ENCODE peak calls at places on chromosomes 13 and 19, in five cellular contexts. One of them, this sample, is unnamed.

GRCh38 chr19:23263870-23264590 is 13.8 kb upstream of the ZNF724 start:
- DNase-seq in prostate gland: no peak
- DNase-seq in tibial artery: no peak
- DNase-seq in effector memory CD4-positive, alpha-beta T cell: no peak
- DNase-seq in OCI-LY7: no peak
- DNase-seq in this sample: no peak

GRCh38 chr19:703651-704446 is 4.9 kb upstream of the PALM start:
- DNase-seq in prostate gland: no peak
- DNase-seq in tibial artery: no peak
- DNase-seq in effector memory CD4-positive, alpha-beta T cell: peak; percentile 37
- DNase-seq in OCI-LY7: peak; percentile 81
- DNase-seq in this sample: peak; percentile 52

GRCh38 chr13:29621401-29621800 is 25.9 kb upstream of the SLC7A1 start:
- DNase-seq in prostate gland: no peak
- DNase-seq in tibial artery: no peak
- DNase-seq in effector memory CD4-positive, alpha-beta T cell: no peak
- DNase-seq in OCI-LY7: no peak
- DNase-seq in this sample: no peak

GRCh38 chr19:46728693-46729339 is 11.9 kb upstream of the PRKD2 start:
- DNase-seq in prostate gland: peak; percentile 60
- DNase-seq in tibial artery: no peak
- DNase-seq in effector memory CD4-positive, alpha-beta T cell: peak; percentile 58
- DNase-seq in OCI-LY7: peak; percentile 78
- DNase-seq in this sample: peak; percentile 53

GRCh38 chr13:26168276-26168814 is 53.8 kb downstream of the RNF6 start:
- DNase-seq in prostate gland: no peak
- DNase-seq in tibial artery: no peak
- DNase-seq in effector memory CD4-positive, alpha-beta T cell: no peak
- DNase-seq in OCI-LY7: no peak
- DNase-seq in this sample: no peak

GRCh38 chr19:40139533-40140287 is 49.0 kb upstream of the ZNF780A start:
- DNase-seq in prostate gland: peak; percentile 19
- DNase-seq in tibial artery: no peak
- DNase-seq in effector memory CD4-positive, alpha-beta T cell: no peak
- DNase-seq in OCI-LY7: peak; percentile 70
- DNase-seq in this sample: no peak

GRCh38 chr13:98222081-98222554 is 45.0 kb upstream of the RNF113B start:
- DNase-seq in prostate gland: peak; percentile 31
- DNase-seq in tibial artery: no peak
- DNase-seq in effector memory CD4-positive, alpha-beta T cell: no peak
- DNase-seq in OCI-LY7: no peak
- DNase-seq in this sample: no peak

GRCh38 chr19:16521715-16522289 is 20.4 kb downstream of the CHERP start:
- DNase-seq in prostate gland: no peak
- DNase-seq in tibial artery: no peak
- DNase-seq in effector memory CD4-positive, alpha-beta T cell: no peak
- DNase-seq in OCI-LY7: no peak
- DNase-seq in this sample: no peak

GRCh38 chr13:33392794-33393371 is 107.3 kb upstream of the STARD13 start:
- DNase-seq in prostate gland: peak; percentile 21
- DNase-seq in tibial artery: no peak
- DNase-seq in effector memory CD4-positive, alpha-beta T cell: no peak
- DNase-seq in OCI-LY7: no peak
- DNase-seq in this sample: no peak

GRCh38 chr19:57280913-57281425 is 684 bp downstream of the ZNF460 start:
- DNase-seq in prostate gland: no peak
- DNase-seq in tibial artery: no peak
- DNase-seq in effector memory CD4-positive, alpha-beta T cell: peak; percentile 8
- DNase-seq in OCI-LY7: peak; percentile 53
- DNase-seq in this sample: no peak

GRCh38 chr13:90717451-90717936 is 630.0 kb upstream of the MIR17HG start:
- DNase-seq in prostate gland: no peak
- DNase-seq in tibial artery: no peak
- DNase-seq in effector memory CD4-positive, alpha-beta T cell: no peak
- DNase-seq in OCI-LY7: no peak
- DNase-seq in this sample: no peak

DNA sequence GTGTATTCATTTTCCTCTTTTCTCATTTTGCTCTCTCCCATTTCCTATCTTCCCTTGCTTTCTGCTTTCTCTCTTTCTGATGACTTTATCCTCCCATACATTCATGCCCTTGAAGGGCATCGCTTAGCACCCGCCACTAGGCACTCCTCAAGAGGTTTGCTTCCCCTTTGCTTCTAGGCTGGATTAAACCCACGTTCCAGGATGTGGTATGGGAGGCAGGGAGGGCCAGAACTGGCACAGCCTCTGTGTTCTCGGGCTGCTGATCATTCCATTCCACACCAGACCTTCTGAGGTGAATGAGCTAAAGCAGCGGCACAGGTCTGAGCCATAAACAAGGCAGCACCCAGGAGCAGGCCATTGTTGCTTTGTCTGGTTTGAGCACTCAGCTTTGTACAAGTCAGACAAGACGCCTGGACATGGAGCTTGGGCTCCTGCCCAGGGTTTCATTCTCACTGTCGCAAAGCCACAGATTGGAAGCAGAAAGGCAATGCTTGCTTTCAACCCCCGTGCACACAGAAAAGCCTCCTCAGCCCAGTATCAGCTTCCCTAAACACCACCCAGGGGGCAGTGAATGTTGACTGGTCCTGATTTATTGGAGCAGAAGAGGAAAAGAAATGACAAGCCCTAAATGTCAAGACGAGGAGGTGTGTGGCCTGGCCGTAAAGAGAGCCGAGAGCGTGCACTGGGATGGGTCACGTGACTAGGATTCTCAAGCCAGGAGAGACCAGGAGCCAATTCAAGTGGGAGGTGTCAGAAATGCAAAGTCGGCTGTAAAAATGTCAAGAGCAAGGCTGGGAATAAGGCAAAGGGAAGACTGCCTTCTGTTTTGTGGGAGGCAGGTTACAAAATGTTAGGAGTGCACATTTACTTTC is 218.0 kb upstream of the SERP2 start:
- DNase-seq in prostate gland: peak; percentile 78
- DNase-seq in tibial artery: peak; percentile 88
- DNase-seq in effector memory CD4-positive, alpha-beta T cell: no peak
- DNase-seq in OCI-LY7: no peak
- DNase-seq in this sample: no peak
- H3K27ac ChIP-seq in prostate gland: peak overlapping the region; percentile 68
- H3K27ac ChIP-seq in tibial artery: peak overlapping the region; percentile 90
- H3K27ac ChIP-seq in effector memory CD4-positive, alpha-beta T cell: no peak overlapping the region
- H3K27ac ChIP-seq in OCI-LY7: no peak overlapping the region
- H3K27ac ChIP-seq in this sample: peak overlapping the region; percentile 52

GRCh38 chr19:34051255-34051654 is 121.0 kb upstream of the LSM14A start:
- DNase-seq in prostate gland: no peak
- DNase-seq in tibial artery: no peak
- DNase-seq in effector memory CD4-positive, alpha-beta T cell: no peak
- DNase-seq in OCI-LY7: no peak
- DNase-seq in this sample: no peak
- H3K27ac ChIP-seq in prostate gland: no peak overlapping the region
- H3K27ac ChIP-seq in tibial artery: no peak overlapping the region
- H3K27ac ChIP-seq in effector memory CD4-positive, alpha-beta T cell: no peak overlapping the region
- H3K27ac ChIP-seq in OCI-LY7: no peak overlapping the region
- H3K27ac ChIP-seq in this sample: no peak overlapping the region

GRCh38 chr19:53130506-53130905 is 2.2 kb downstream of the ZNF415 start:
- DNase-seq in prostate gland: peak; percentile 24
- DNase-seq in tibial artery: no peak
- DNase-seq in effector memory CD4-positive, alpha-beta T cell: no peak
- DNase-seq in OCI-LY7: no peak
- DNase-seq in this sample: no peak

GRCh38 chr19:53136432-53136831 is 3.7 kb upstream of the ZNF415 start:
- DNase-seq in prostate gland: no peak
- DNase-seq in tibial artery: no peak
- DNase-seq in effector memory CD4-positive, alpha-beta T cell: no peak
- DNase-seq in OCI-LY7: no peak
- DNase-seq in this sample: no peak

GRCh38 chr19:53131085-53131484 is 1.6 kb downstream of the ZNF415 start:
- DNase-seq in prostate gland: no peak
- DNase-seq in tibial artery: no peak
- DNase-seq in effector memory CD4-positive, alpha-beta T cell: no peak
- DNase-seq in OCI-LY7: no peak
- DNase-seq in this sample: no peak

GRCh38 chr19:53131732-53132131 is 978 bp downstream of the ZNF415 start:
- DNase-seq in prostate gland: no peak
- DNase-seq in tibial artery: no peak
- DNase-seq in effector memory CD4-positive, alpha-beta T cell: no peak
- DNase-seq in OCI-LY7: no peak
- DNase-seq in this sample: no peak

GRCh38 chr19:53132231-53132991 is at the start of gene ZNF415:
- DNase-seq in prostate gland: peak; percentile 88
- DNase-seq in tibial artery: peak; percentile 89
- DNase-seq in effector memory CD4-positive, alpha-beta T cell: no peak
- DNase-seq in OCI-LY7: no peak
- DNase-seq in this sample: peak; percentile 57
- H3K27ac ChIP-seq in prostate gland: peak within 1 kb of the TSS; percentile 74
- H3K27ac ChIP-seq in tibial artery: peak within 1 kb of the TSS; percentile 76
- H3K27ac ChIP-seq in effector memory CD4-positive, alpha-beta T cell: no peak within 1 kb of the TSS
- H3K27ac ChIP-seq in OCI-LY7: no peak within 1 kb of the TSS
- H3K27ac ChIP-seq in this sample: peak within 1 kb of the TSS; percentile 36

GRCh38 chr19:55287361-55288079 is 3.7 kb downstream of the BRSK1 start:
- DNase-seq in prostate gland: no peak
- DNase-seq in tibial artery: no peak
- DNase-seq in effector memory CD4-positive, alpha-beta T cell: no peak
- DNase-seq in OCI-LY7: no peak
- DNase-seq in this sample: peak; percentile 94
- H3K27ac ChIP-seq in prostate gland: no peak overlapping the region
- H3K27ac ChIP-seq in tibial artery: no peak overlapping the region
- H3K27ac ChIP-seq in effector memory CD4-positive, alpha-beta T cell: no peak overlapping the region
- H3K27ac ChIP-seq in OCI-LY7: no peak overlapping the region
- H3K27ac ChIP-seq in this sample: peak overlapping the region; percentile 97

GRCh38 chr19:19445911-19446361 is 40.5 kb downstream of the GATAD2A start:
- DNase-seq in prostate gland: no peak
- DNase-seq in tibial artery: no peak
- DNase-seq in effector memory CD4-positive, alpha-beta T cell: no peak
- DNase-seq in OCI-LY7: peak; percentile 28
- DNase-seq in this sample: no peak

GRCh38 chr19:19446655-19447437 is 41.4 kb downstream of the GATAD2A start:
- DNase-seq in prostate gland: no peak
- DNase-seq in tibial artery: no peak
- DNase-seq in effector memory CD4-positive, alpha-beta T cell: no peak
- DNase-seq in OCI-LY7: no peak
- DNase-seq in this sample: no peak

GRCh38 chr19:19445288-19445687 is 39.8 kb downstream of the GATAD2A start:
- DNase-seq in prostate gland: no peak
- DNase-seq in tibial artery: no peak
- DNase-seq in effector memory CD4-positive, alpha-beta T cell: no peak
- DNase-seq in OCI-LY7: no peak
- DNase-seq in this sample: no peak

GRCh38 chr19:19448238-19448544 is 42.7 kb downstream of the GATAD2A start:
- DNase-seq in prostate gland: no peak
- DNase-seq in tibial artery: no peak
- DNase-seq in effector memory CD4-positive, alpha-beta T cell: no peak
- DNase-seq in OCI-LY7: no peak
- DNase-seq in this sample: no peak

DNA sequence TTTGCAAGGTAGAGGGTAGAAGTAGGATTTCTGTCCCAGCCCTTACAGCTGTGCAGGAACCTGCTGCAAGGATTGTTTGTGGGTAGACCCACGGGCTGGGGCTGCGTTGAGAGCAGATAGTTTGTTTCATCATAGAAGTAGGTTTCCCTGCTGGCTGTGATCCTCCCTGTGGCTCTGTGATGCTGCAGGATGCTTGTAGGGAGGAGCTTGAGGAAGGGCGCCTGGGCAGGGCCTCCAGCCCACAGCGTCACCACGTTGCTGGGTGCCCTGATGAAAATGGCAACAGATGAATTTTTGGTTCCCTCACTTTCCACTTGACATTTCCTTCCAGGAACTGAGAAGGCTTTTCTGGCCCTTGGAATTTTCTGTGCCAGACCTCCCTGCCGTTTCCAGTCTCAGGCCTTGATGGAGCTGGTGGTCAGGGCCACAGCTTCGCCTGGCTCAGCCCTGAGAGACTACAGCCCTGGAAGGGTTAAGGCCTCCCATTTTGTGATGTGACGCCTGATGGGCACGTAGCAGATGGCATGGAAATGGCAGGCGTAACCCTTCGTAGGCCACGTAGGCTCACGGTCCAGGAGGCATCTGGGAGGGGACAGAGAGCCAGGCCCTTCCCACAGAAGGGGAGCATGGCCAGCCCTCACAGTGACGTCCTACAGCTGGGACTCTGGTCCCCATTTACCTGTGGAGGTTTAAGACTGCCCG is 42.2 kb downstream of the GATAD2A start:
- DNase-seq in prostate gland: no peak
- DNase-seq in tibial artery: no peak
- DNase-seq in effector memory CD4-positive, alpha-beta T cell: peak; percentile 33
- DNase-seq in OCI-LY7: no peak
- DNase-seq in this sample: no peak
- H3K27ac ChIP-seq in prostate gland: no peak overlapping the region
- H3K27ac ChIP-seq in tibial artery: no peak overlapping the region
- H3K27ac ChIP-seq in effector memory CD4-positive, alpha-beta T cell: peak overlapping the region; percentile 30
- H3K27ac ChIP-seq in OCI-LY7: no peak overlapping the region
- H3K27ac ChIP-seq in this sample: no peak overlapping the region

DNA sequence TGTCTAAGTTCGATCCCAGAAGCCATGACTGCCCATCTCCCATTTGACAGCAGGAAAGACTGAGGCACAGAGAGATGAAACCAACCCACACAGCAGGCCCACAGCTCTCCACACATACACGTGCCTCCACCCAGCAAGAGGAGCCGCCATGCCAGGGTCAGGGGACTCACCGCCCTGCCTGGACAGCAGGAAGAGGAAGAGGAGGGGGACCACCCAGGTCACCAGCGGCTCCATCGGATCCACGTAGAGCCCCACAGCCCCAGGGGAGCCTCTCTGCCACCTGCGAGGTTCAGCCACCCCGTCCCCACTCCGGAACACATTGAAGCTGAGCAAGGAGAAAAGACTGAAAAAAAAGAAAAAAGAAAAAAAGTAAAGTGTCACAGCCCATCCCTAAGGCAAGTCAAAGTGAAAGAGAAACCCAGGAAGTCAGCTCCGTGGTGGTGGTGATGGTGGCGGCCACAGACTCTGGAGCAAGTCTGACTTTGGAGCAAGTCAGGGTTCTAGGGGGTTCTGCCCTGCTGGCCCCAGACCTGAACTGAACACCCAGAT is at the start of gene IL12RB1:
- DNase-seq in prostate gland: no peak
- DNase-seq in tibial artery: no peak
- DNase-seq in effector memory CD4-positive, alpha-beta T cell: peak; percentile 41
- DNase-seq in OCI-LY7: peak; percentile 64
- DNase-seq in this sample: no peak
- H3K27ac ChIP-seq in prostate gland: no peak within 1 kb of the TSS
- H3K27ac ChIP-seq in tibial artery: no peak within 1 kb of the TSS
- H3K27ac ChIP-seq in effector memory CD4-positive, alpha-beta T cell: peak within 1 kb of the TSS; percentile 81
- H3K27ac ChIP-seq in OCI-LY7: peak within 1 kb of the TSS; percentile 66
- H3K27ac ChIP-seq in this sample: peak within 1 kb of the TSS; percentile 36

GRCh38 chr13:21698975-21699679 is 28.3 kb downstream of the FGF9 start:
- DNase-seq in prostate gland: no peak
- DNase-seq in tibial artery: no peak
- DNase-seq in effector memory CD4-positive, alpha-beta T cell: no peak
- DNase-seq in OCI-LY7: no peak
- DNase-seq in this sample: no peak
- H3K27ac ChIP-seq in prostate gland: no peak overlapping the region
- H3K27ac ChIP-seq in tibial artery: no peak overlapping the region
- H3K27ac ChIP-seq in effector memory CD4-positive, alpha-beta T cell: no peak overlapping the region
- H3K27ac ChIP-seq in OCI-LY7: no peak overlapping the region
- H3K27ac ChIP-seq in this sample: no peak overlapping the region

GRCh38 chr19:41234512-41235208 is 15.6 kb downstream of the AXL start:
- DNase-seq in prostate gland: no peak
- DNase-seq in tibial artery: no peak
- DNase-seq in effector memory CD4-positive, alpha-beta T cell: no peak
- DNase-seq in OCI-LY7: no peak
- DNase-seq in this sample: no peak
- H3K27ac ChIP-seq in prostate gland: no peak overlapping the region
- H3K27ac ChIP-seq in tibial artery: no peak overlapping the region
- H3K27ac ChIP-seq in effector memory CD4-positive, alpha-beta T cell: no peak overlapping the region
- H3K27ac ChIP-seq in OCI-LY7: no peak overlapping the region
- H3K27ac ChIP-seq in this sample: no peak overlapping the region

This sample was measured in caudate nucleus.